ENCODE peak calls at places on chromosomes 13 and 19, in six cellular contexts. L is naive thymus-derived CD4-positive, alpha-beta T cell; C is fibroblast of lung; A is esophagus squamous epithelium; N is SJCRH30; B is MM.1S. F is an unnamed sample.

GRCh38 chr13:42215578-42216421 is 56.2 kb upstream of the AKAP11 start:
- DNase-seq in L (peak; percentile 20), C (peak; percentile 68), A (no peak), N (peak; percentile 51), B (peak; percentile 39), F (peak; percentile 40)

GRCh38 chr19:6264077-6264445 is 15.7 kb downstream of the MLLT1 start:
- DNase-seq in L (no peak), C (peak; percentile 62), A (no peak), N (no peak), B (no peak), F (no peak)

GRCh38 chr13:32316030-32316344 is 679 bp downstream of the BRCA2 start:
- DNase-seq in L (peak; percentile 4), C (no peak), A (no peak), N (no peak), B (peak; percentile 50), F (no peak)

GRCh38 chr13:99982021-99982740 is 597 bp downstream of the ZIC2 start:
- DNase-seq in L (no peak), C (no peak), A (no peak), N (peak; percentile 54), B (no peak), F (no peak)

GRCh38 chr13:40187324-40187795 is 479.1 kb downstream of the FOXO1 start:
- DNase-seq in L (peak; percentile 94), C (no peak), A (no peak), N (no peak), B (no peak), F (no peak)

GRCh38 chr13:33213797-33214196 is 71.8 kb downstream of the STARD13 start:
- DNase-seq in L (no peak), C (peak; percentile 56), A (no peak), N (peak; percentile 45), B (no peak), F (no peak)

GRCh38 chr19:39199025-39199424 is 2.3 kb downstream of the NCCRP1 start:
- DNase-seq in L (no peak), C (peak; percentile 78), A (no peak), N (no peak), B (no peak), F (peak; percentile 79)

GRCh38 chr19:16850133-16850532 is 20.9 kb downstream of the SIN3B start:
- DNase-seq in L (no peak), C (peak; percentile 51), A (no peak), N (no peak), B (no peak), F (no peak)

GRCh38 chr13:51444922-51445321 is 7.9 kb downstream of the INTS6 start:
- DNase-seq in L (peak; percentile 33), C (peak; percentile 81), A (no peak), N (peak; percentile 20), B (no peak), F (no peak)

GRCh38 chr13:40181203-40181845 is 485.1 kb downstream of the FOXO1 start:
- DNase-seq in L (no peak), C (peak; percentile 87), A (no peak), N (peak; percentile 25), B (no peak), F (no peak)

GRCh38 chr19:37007587-37008220 is 70.5 kb upstream of the ZNF420 start:
- DNase-seq in L (peak; percentile 49), C (peak; percentile 71), A (no peak), N (no peak), B (no peak), F (peak; percentile 70)

GRCh38 chr13:75372517-75372916 is 109.5 kb downstream of the TBC1D4 start:
- DNase-seq in L (peak; percentile 38), C (peak; percentile 78), A (no peak), N (peak; percentile 69), B (peak; percentile 69), F (no peak)

GRCh38 chr19:6424190-6424938 is at the start of gene KHSRP:
- DNase-seq in L (peak; percentile 15), C (no peak), A (no peak), N (peak; percentile 30), B (peak; percentile 13), F (peak; percentile 33)

GRCh38 chr19:47156861-47157454 is 26.3 kb downstream of the SAE1 start:
- DNase-seq in L (peak; percentile 49), C (peak; percentile 72), A (no peak), N (peak; percentile 58), B (peak; percentile 83), F (no peak)

GRCh38 chr13:93098972-93099371 is 127.6 kb upstream of the GPC6 start:
- DNase-seq in L (no peak), C (no peak), A (no peak), N (no peak), B (no peak), F (no peak)

GRCh38 chr13:81017525-81018152 is 676.7 kb upstream of the SPRY2 start:
- DNase-seq in L (no peak), C (peak; percentile 77), A (no peak), N (peak; percentile 75), B (peak; percentile 68), F (no peak)

GRCh38 chr19:1243768-1244692 is 2.5 kb downstream of the ATP5F1D start:
- DNase-seq in L (peak; percentile 83), C (peak; percentile 85), A (no peak), N (peak; percentile 80), B (peak; percentile 84), F (peak; percentile 94)
- H3K4me1 ChIP-seq in L (peaks cover 29% of the 10 kb centered on the region), C (peaks cover 31% of the 10 kb centered on the region), A (peaks cover 67% of the 10 kb centered on the region), N (peaks cover 9% of the 10 kb centered on the region), B (peaks cover 26% of the 10 kb centered on the region), F (peaks cover 69% of the 10 kb centered on the region)

DNA sequence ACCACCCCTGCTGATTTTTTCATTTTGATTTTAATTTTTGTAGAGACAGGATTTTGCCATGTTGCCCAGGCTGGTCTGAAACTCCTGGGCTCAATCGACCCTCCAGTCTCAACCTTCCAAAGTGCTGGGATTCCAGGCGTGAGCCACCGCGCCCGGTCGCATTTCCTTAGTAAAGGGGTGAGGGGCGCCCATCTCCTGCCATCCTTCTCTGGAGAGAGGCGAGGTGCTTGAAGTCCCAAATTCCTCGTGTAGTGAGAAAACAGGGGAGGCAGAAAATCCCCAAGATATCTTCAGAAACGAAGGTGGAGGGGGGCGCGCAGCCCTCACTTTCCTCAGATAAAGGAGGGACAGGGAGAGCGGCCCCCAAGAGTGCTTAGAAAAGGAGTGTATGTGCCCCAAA is 21.0 kb upstream of the GATAD2A start:
- DNase-seq in L (no peak), C (no peak), A (no peak), N (no peak), B (no peak), F (no peak)
- H3K4me1 ChIP-seq in L (peaks cover 34% of the 10 kb centered on the region), C (peaks cover 6% of the 10 kb centered on the region), A (peaks cover 48% of the 10 kb centered on the region), N (peaks cover 2% of the 10 kb centered on the region), B (peaks cover 18% of the 10 kb centered on the region), F (peaks cover 31% of the 10 kb centered on the region)

DNA sequence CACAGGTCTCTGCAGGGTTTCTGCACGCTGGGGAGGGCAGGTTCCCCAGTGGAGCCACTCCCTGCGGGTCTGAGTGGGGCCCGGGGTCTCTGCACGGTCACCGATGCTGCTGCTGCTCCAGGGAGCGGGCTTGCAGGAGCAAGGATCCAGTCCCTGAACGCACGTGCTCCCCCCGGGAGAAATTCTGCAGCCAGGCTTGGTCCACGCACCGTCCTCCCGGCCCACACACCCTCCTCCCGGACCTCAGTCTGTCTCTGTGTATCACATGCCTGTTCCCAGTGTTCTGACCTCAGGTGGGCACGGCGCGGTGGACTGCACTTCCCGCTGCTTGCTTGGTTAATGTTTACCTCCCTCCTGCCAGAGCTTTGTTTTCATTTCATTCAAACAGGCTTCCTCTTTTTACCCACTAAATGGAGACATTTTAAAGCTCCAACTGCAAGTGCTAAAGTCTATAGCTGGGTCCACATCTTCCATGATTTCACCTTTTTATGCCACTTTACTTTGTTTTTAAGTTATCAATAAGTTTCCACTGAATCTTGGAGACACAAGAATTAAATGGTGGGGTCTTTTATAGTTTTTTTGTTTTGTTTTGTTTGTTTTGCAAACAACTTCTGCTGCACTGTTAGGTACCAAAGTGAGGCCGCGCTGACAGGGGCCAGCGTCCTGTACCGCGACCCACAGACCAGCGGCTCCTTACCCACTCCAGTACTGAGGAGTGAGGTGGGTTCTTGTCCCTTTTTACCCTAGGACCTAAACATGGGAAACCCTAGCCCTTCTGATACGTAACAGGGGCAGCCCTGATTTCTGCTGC is 76.0 kb upstream of the MCF2L start:
- DNase-seq in L (no peak), C (no peak), A (no peak), N (no peak), B (no peak), F (no peak)
- H3K4me1 ChIP-seq in L (peaks cover 14% of the 10 kb centered on the region), C (no peaks in the 10 kb centered on the region), A (peaks cover 9% of the 10 kb centered on the region), N (peaks cover 9% of the 10 kb centered on the region), B (peaks cover 8% of the 10 kb centered on the region), F (peaks cover 6% of the 10 kb centered on the region)

GRCh38 chr19:19459099-19459498 is 53.6 kb downstream of the GATAD2A start:
- DNase-seq in L (peak; percentile 46), C (peak; percentile 71), A (no peak), N (no peak), B (peak; percentile 12), F (no peak)
- H3K4me1 ChIP-seq in L (peaks cover 78% of the 10 kb centered on the region), C (peaks cover 61% of the 10 kb centered on the region), A (peaks cover 63% of the 10 kb centered on the region), N (peaks cover 34% of the 10 kb centered on the region), B (peaks cover 5% of the 10 kb centered on the region), F (peaks cover 63% of the 10 kb centered on the region)

GRCh38 chr19:41224632-41225031 is 5.6 kb downstream of the AXL start:
- DNase-seq in L (no peak), C (no peak), A (no peak), N (no peak), B (no peak), F (no peak)
- H3K4me1 ChIP-seq in L (peaks cover 7% of the 10 kb centered on the region), C (peaks cover 52% of the 10 kb centered on the region), A (peaks cover 10% of the 10 kb centered on the region), N (peaks cover 42% of the 10 kb centered on the region), B (peaks cover 6% of the 10 kb centered on the region), F (peaks cover 41% of the 10 kb centered on the region)

DNA sequence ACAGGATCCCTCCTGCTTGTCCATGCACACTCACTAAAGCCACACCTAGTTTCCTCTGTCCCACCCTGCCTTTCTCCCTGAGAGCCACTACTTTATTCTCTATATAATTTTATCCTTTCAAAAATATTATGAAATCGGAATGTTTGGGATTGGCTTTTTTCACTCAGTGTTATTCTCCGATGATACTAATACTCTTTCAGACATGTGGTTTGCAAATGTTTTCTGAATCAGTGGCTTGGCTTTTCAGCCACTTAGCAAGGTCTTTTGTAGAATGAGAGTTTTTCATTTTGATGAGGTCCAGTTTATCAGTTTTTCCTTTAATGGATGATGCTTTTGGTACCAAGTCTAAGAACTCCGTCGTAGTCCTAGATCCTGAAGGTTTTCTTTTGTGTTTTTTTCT is 11.6 kb downstream of the SPATA13 start:
- DNase-seq in L (no peak), C (no peak), A (no peak), N (no peak), B (no peak), F (no peak)
- H3K4me1 ChIP-seq in L (no peaks in the 10 kb centered on the region), C (no peaks in the 10 kb centered on the region), A (peaks cover 16% of the 10 kb centered on the region), N (peaks cover 13% of the 10 kb centered on the region), B (no peaks in the 10 kb centered on the region), F (peaks cover 24% of the 10 kb centered on the region)

GRCh38 chr19:15276620-15277019 is 44.4 kb upstream of the EPHX3 start:
- DNase-seq in L (no peak), C (no peak), A (no peak), N (no peak), B (no peak), F (peak; percentile 50)
- H3K4me1 ChIP-seq in L (peaks cover 41% of the 10 kb centered on the region), C (peaks cover 23% of the 10 kb centered on the region), A (peaks cover 79% of the 10 kb centered on the region), N (peaks cover 28% of the 10 kb centered on the region), B (peaks cover 22% of the 10 kb centered on the region), F (peaks cover 60% of the 10 kb centered on the region)

GRCh38 chr13:109389892-109390345 is 396.5 kb downstream of the IRS2 start:
- DNase-seq in L (no peak), C (peak; percentile 87), A (no peak), N (no peak), B (no peak), F (no peak)

GRCh38 chr13:109390391-109390790 is 396.0 kb downstream of the IRS2 start:
- DNase-seq in L (no peak), C (no peak), A (no peak), N (no peak), B (no peak), F (no peak)

GRCh38 chr13:109394311-109394988 is 391.9 kb downstream of the IRS2 start:
- DNase-seq in L (no peak), C (peak; percentile 44), A (no peak), N (no peak), B (no peak), F (no peak)

GRCh38 chr13:109395014-109395413 is 391.4 kb downstream of the IRS2 start:
- DNase-seq in L (no peak), C (no peak), A (no peak), N (no peak), B (no peak), F (no peak)

GRCh38 chr13:109393045-109393444 is 393.3 kb downstream of the IRS2 start:
- DNase-seq in L (no peak), C (no peak), A (no peak), N (no peak), B (no peak), F (no peak)
- H3K4me1 ChIP-seq in L (no peaks in the 10 kb centered on the region), C (no peaks in the 10 kb centered on the region), A (no peaks in the 10 kb centered on the region), N (no peaks in the 10 kb centered on the region), B (no peaks in the 10 kb centered on the region), F (no peaks in the 10 kb centered on the region)